ENCODE peak calls at places on chromosomes 2 and 18, in four cellular contexts. H, Z, V and N are unnamed samples. For H3K9me3 and H3K36me3, the result is how much of the 10 kb centered on the place peaks cover.

GRCh38 chr18:46502444-46502843 is 154.6 kb downstream of the LOXHD1 start:
- DNase-seq in Z (no peak), H (peak), V (no peak), N (peak)

GRCh38 chr2:183081908-183082307 is 3.4 kb downstream of the DUSP19 start:
- DNase-seq in H (no peak), V (no peak), Z (no peak), N (no peak)

GRCh38 chr2:48504647-48505327 is 25.2 kb upstream of the STON1 start:
- DNase-seq in Z (no peak), V (no peak), H (no peak), N (no peak)

GRCh38 chr2:56757884-56758545 is 574.2 kb downstream of the CCDC85A start:
- DNase-seq in H (no peak), V (no peak), Z (no peak), N (no peak)

GRCh38 chr2:112163541-112163981 is 25.4 kb downstream of the FBLN7 start:
- DNase-seq in H (no peak), V (no peak), Z (no peak), N (no peak)

GRCh38 chr2:126885701-126886121 is 13.0 kb upstream of the TEX51 start:
- DNase-seq in Z (peak), V (no peak), H (no peak), N (no peak)

GRCh38 chr2:197255550-197255949 is 55.0 kb downstream of the ANKRD44 start:
- DNase-seq in H (peak), Z (peak), V (no peak), N (no peak)

GRCh38 chr2:40016151-40016885 is 237.3 kb upstream of the THUMPD2 start:
- DNase-seq in H (no peak), Z (no peak), V (no peak), N (no peak)

GRCh38 chr18:61831071-61831470 is 61.7 kb downstream of the RNF152 start:
- DNase-seq in V (no peak), H (no peak), Z (no peak), N (no peak)

GRCh38 chr18:59621027-59621426 is 76.2 kb downstream of the CCBE1 start:
- DNase-seq in H (no peak), V (no peak), Z (no peak), N (no peak)

GRCh38 chr18:28045880-28046279 is 131.1 kb downstream of the CDH2 start:
- DNase-seq in Z (no peak), H (no peak), V (no peak), N (no peak)

GRCh38 chr2:70201831-70202230 is 11.0 kb upstream of the C2orf42 start:
- DNase-seq in V (no peak), Z (no peak), H (no peak), N (no peak)

GRCh38 chr2:109455731-109456691 is 157.8 kb downstream of the SEPTIN10 start:
- DNase-seq in Z (peak), V (no peak), H (no peak), N (no peak)

GRCh38 chr2:66461751-66462150 is 26.8 kb downstream of the MEIS1 start:
- DNase-seq in V (no peak), H (no peak), Z (no peak), N (no peak)

GRCh38 chr2:228698963-228699362 is 517.5 kb upstream of the SPHKAP start:
- DNase-seq in H (no peak), V (no peak), Z (no peak), N (no peak)

GRCh38 chr2:143252138-143252907 is 123.1 kb downstream of the ARHGAP15 start:
- DNase-seq in Z (no peak), H (no peak), V (no peak), N (no peak)

GRCh38 chr2:199659207-199659606 is 191.8 kb downstream of the FTCDNL1 start:
- DNase-seq in H (peak), V (no peak), Z (no peak), N (no peak)

GRCh38 chr2:235575431-235575830 is 81.6 kb downstream of the AGAP1 start:
- DNase-seq in H (no peak), V (no peak), Z (no peak), N (no peak)

GRCh38 chr2:871926-872680 is 78.5 kb upstream of the SNTG2 start:
- DNase-seq in Z (no peak), V (no peak), H (no peak), N (no peak)

GRCh38 chr2:870426-870825 is 80.2 kb upstream of the SNTG2 start:
- DNase-seq in Z (no peak), H (no peak), V (no peak), N (no peak)

GRCh38 chr2:871175-871727 is 79.4 kb upstream of the SNTG2 start:
- DNase-seq in H (no peak), V (no peak), Z (no peak), N (no peak)

GRCh38 chr2:873651-874580 is 76.7 kb upstream of the SNTG2 start:
- DNase-seq in V (no peak), H (no peak), Z (no peak), N (no peak)

GRCh38 chr2:873027-873426 is 77.6 kb upstream of the SNTG2 start:
- DNase-seq in H (no peak), V (no peak), Z (no peak), N (no peak)
- H3K9me3 ChIP-seq in H (under half), V (under half), Z (under half), N (under half)

DNA sequence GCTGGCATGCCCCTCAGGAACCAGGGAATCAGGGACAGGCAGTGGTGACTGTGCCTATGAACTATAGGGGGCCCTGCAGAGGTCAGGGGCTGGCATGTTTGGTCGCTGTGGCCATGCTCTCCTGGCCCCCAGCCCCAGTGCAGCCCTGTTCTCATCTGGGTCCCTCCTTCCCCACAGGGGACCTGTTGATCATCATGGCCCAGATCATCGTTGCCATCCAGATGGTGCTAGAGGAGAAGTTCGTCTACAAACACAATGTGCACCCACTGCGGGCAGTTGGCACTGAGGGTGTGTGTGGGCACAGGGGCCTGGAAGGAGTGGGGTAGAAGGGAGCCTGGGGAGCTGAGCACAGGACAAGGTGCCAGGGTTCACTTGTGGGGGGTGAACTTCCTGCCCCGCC is 9.7 kb upstream of the CENPA start:
- DNase-seq in V (no peak), Z (no peak), H (no peak), N (no peak)
- H3K36me3 ChIP-seq in V (half or more), Z (under half), H (under half), N (under half)

GRCh38 chr18:76223403-76223802 is 271.6 kb downstream of the ZNF516 start:
- DNase-seq in H (no peak), Z (no peak), V (no peak), N (no peak)
- H3K9me3 ChIP-seq in H (under half), Z (under half), V (under half), N (under half)

GRCh38 chr2:36530178-36530982 is 67.6 kb downstream of the FEZ2 start:
- DNase-seq in H (no peak), V (no peak), Z (no peak), N (no peak)

GRCh38 chr2:36536776-36537175 is 61.2 kb downstream of the FEZ2 start:
- DNase-seq in V (no peak), Z (no peak), H (no peak), N (no peak)

GRCh38 chr2:36535099-36535498 is 62.9 kb downstream of the FEZ2 start:
- DNase-seq in Z (no peak), V (no peak), H (no peak), N (no peak)

GRCh38 chr2:36530983-36531354 is 67.0 kb downstream of the FEZ2 start:
- DNase-seq in V (no peak), H (no peak), Z (no peak), N (no peak)

GRCh38 chr2:36534275-36534799 is 63.6 kb downstream of the FEZ2 start:
- DNase-seq in H (no peak), Z (no peak), V (no peak), N (no peak)
- H3K36me3 ChIP-seq in H (under half), Z (under half), V (half or more), N (under half)

GRCh38 chr2:117339980-117340379 is 474.5 kb upstream of the DDX18 start:
- DNase-seq in V (no peak), H (no peak), Z (no peak), N (no peak)
- H3K9me3 ChIP-seq in V (under half), H (under half), Z (under half), N (under half)

DNA sequence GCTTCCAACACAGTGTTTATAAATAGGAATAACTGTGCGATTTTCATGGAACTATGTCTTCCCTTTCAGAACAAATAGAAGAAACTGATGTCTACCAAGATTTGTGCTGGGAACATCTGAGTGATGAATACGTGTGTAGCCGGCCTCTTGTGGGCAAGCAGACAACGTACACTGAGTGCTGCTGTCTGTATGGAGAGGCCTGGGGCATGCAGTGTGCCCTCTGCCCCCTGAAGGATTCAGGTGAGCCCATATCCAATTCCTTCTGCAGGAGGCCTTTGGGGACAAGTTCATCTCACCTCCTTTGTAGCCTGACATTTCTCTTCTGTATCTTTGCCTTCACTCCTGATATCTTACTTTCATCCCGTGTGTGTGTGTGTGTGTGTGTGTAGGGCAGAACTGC is 111.2 kb upstream of the RASGRP3 start:
- DNase-seq in Z (no peak), V (no peak), H (no peak), N (no peak)
- H3K36me3 ChIP-seq in Z (under half), V (under half), H (under half), N (under half)

DNA sequence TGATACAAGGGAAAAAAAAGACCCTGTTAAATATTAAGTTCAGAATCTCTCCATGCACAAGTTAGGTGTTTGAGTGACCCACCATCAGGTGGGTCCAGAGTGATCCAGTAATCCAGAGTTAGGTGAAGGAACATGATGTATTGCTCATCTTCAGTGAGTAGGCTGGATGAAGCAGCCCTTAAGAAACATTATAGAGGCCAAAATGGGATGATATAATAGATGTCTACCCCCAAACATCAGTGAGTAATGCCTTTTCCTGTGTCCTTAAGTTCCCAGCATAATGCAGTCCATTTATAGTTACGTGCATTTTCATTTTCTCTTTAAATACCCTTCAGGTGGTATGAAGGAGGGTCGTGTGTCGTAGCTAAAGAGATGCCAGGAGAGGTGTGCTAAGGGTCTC is 89.6 kb downstream of the MAP4K4 start:
- DNase-seq in H (no peak), V (no peak), Z (no peak), N (no peak)
- H3K9me3 ChIP-seq in H (under half), V (under half), Z (under half), N (under half)